ENCODE peak calls at places on chromosomes 12 and 14, in six cellular contexts. C, N, A, D, U and Y are unnamed samples.

GRCh38 chr12:124388679-124389536 is 94.0 kb downstream of the RFLNA start:
- DNase-seq in N (peak; percentile 64), U (peak; percentile 78), C (no peak), D (peak; percentile 18), A (no peak), Y (peak; percentile 38)

GRCh38 chr12:9651265-9651729 is 18.2 kb upstream of the CLEC2D start:
- DNase-seq in U (no peak), D (no peak), N (no peak), A (no peak), C (peak; percentile 67), Y (no peak)

GRCh38 chr14:64706552-64707193 is 2.4 kb downstream of the PLEKHG3 start:
- DNase-seq in A (no peak), U (peak; percentile 69), N (no peak), D (no peak), C (no peak), Y (no peak)

GRCh38 chr12:6200266-6201198 is at the start of gene CD9:
- DNase-seq in A (peak; percentile 33), N (peak; percentile 77), D (no peak), C (no peak), U (peak; percentile 59), Y (no peak)

GRCh38 chr14:105168979-105169507 is 467 bp upstream of the JAG2 start:
- DNase-seq in D (no peak), N (no peak), A (no peak), U (peak; percentile 60), C (no peak), Y (no peak)

GRCh38 chr12:119574255-119574654 is 19.3 kb upstream of the TMEM233 start:
- DNase-seq in A (no peak), D (no peak), U (no peak), N (no peak), C (no peak), Y (no peak)

GRCh38 chr12:98838282-98838681 is 193.2 kb downstream of the APAF1 start:
- DNase-seq in C (peak; percentile 14), N (no peak), A (no peak), D (no peak), U (no peak), Y (no peak)

GRCh38 chr14:94312481-94313246 is 10.5 kb downstream of the SERPINA6 start:
- DNase-seq in N (no peak), D (no peak), U (no peak), A (no peak), C (no peak), Y (no peak)

GRCh38 chr12:54134395-54134794 is 54.4 kb downstream of the SMUG1 start:
- DNase-seq in D (no peak), A (no peak), N (no peak), C (no peak), U (no peak), Y (no peak)

GRCh38 chr14:75383721-75384120 is 44.1 kb upstream of the JDP2 start:
- DNase-seq in A (no peak), D (no peak), C (no peak), U (no peak), N (no peak), Y (no peak)

GRCh38 chr12:121578230-121579189 is 2.3 kb downstream of the KDM2B start:
- DNase-seq in U (peak; percentile 67), D (no peak), C (no peak), A (no peak), N (peak; percentile 60), Y (no peak)

GRCh38 chr12:123526542-123527080 is 6.9 kb downstream of the RILPL1 start:
- DNase-seq in D (no peak), U (no peak), C (no peak), N (no peak), A (no peak), Y (no peak)

GRCh38 chr14:82872494-82872893 is 1338.8 kb upstream of the SEL1L start:
- DNase-seq in N (no peak), C (no peak), A (no peak), U (peak; percentile 30), D (no peak), Y (no peak)

GRCh38 chr12:108664338-108665258 is 30.9 kb upstream of the SELPLG start:
- DNase-seq in U (peak; percentile 77), A (peak; percentile 55), D (peak; percentile 74), C (peak; percentile 92), N (peak; percentile 75), Y (peak; percentile 60)

GRCh38 chr12:40693503-40693863 is 1.2 kb downstream of the CNTN1 start:
- DNase-seq in U (peak; percentile 63), N (no peak), C (no peak), A (peak; percentile 79), D (no peak), Y (no peak)

GRCh38 chr14:92783813-92784431 is 10.2 kb upstream of the GOLGA5 start:
- DNase-seq in C (peak; percentile 44), N (peak; percentile 51), U (no peak), A (peak; percentile 36), D (no peak), Y (no peak)

GRCh38 chr12:51897181-51897580 is 9.3 kb downstream of the ANKRD33 start:
- DNase-seq in D (no peak), N (no peak), A (no peak), C (no peak), U (no peak), Y (no peak)

GRCh38 chr12:108561852-108562347 is 496 bp upstream of the ISCU start:
- DNase-seq in U (no peak), D (no peak), N (no peak), A (no peak), C (no peak), Y (no peak)

GRCh38 chr14:81392976-81393643 is 7.0 kb downstream of the STON2 start:
- DNase-seq in D (no peak), U (no peak), A (no peak), N (no peak), C (no peak), Y (no peak)

GRCh38 chr14:68463705-68464104 is 329.2 kb downstream of the ZFP36L1 start:
- DNase-seq in D (no peak), N (no peak), C (no peak), U (no peak), A (no peak), Y (no peak)

GRCh38 chr12:100141666-100141997 is 1.0 kb downstream of the BLTP3B start:
- DNase-seq in D (no peak), U (no peak), C (peak; percentile 77), N (no peak), A (no peak), Y (no peak)

GRCh38 chr12:13223176-13223806 is 26.8 kb downstream of the EMP1 start:
- DNase-seq in N (no peak), D (no peak), A (no peak), C (peak; percentile 82), U (no peak), Y (no peak)